ENCODE peak calls at places on chromosomes 4 and X, in ten cellular contexts. D, A, R, S, F, I, H, X, T and K are unnamed samples.

GRCh38 chrX:68599256-68600152 is 48.0 kb upstream of the STARD8 start:
- DNase-seq in D (no peak), A (peak), R (no peak), S (peak), F (peak), I (peak), H (no peak), X (no peak), T (no peak), K (peak)

GRCh38 chr4:2247128-2248043 is 5.5 kb upstream of the HAUS3 start:
- DNase-seq in D (peak), A (no peak), R (no peak), S (no peak), F (no peak), I (no peak), H (no peak), X (no peak), T (peak), K (no peak)

GRCh38 chrX:56728752-56729151 is 291 bp upstream of the NBDY start:
- DNase-seq in D (peak), A (no peak), R (no peak), S (peak), F (peak), I (peak), H (no peak), X (peak), T (no peak), K (peak)

GRCh38 chrX:110402091-110402854 is 43.6 kb downstream of the RTL9 start:
- DNase-seq in D (no peak), A (no peak), R (peak), S (no peak), F (no peak), I (peak), H (no peak), X (no peak), T (no peak), K (peak)

GRCh38 chr4:8046925-8047541 is 107.4 kb upstream of the AFAP1 start:
- DNase-seq in D (no peak), A (no peak), R (no peak), S (peak), F (no peak), I (no peak), H (no peak), X (no peak), T (no peak), K (no peak)

GRCh38 chr4:177907736-177908424 is 465.6 kb upstream of the AGA start:
- DNase-seq in D (no peak), A (no peak), R (no peak), S (no peak), F (no peak), I (no peak), H (no peak), X (no peak), T (no peak), K (no peak)

GRCh38 chr4:186244835-186245234 is 17.5 kb downstream of the KLKB1 start:
- DNase-seq in D (no peak), A (no peak), R (no peak), S (no peak), F (no peak), I (no peak), H (no peak), X (no peak), T (no peak), K (no peak)

GRCh38 chrX:46649421-46650260 is 76.1 kb downstream of the CHST7 start:
- DNase-seq in D (no peak), A (peak), R (no peak), S (no peak), F (no peak), I (no peak), H (peak), X (no peak), T (no peak), K (no peak)

GRCh38 chr4:140138428-140138827 is 15.6 kb downstream of the MAML3 start:
- DNase-seq in D (no peak), A (no peak), R (no peak), S (no peak), F (no peak), I (peak), H (no peak), X (no peak), T (no peak), K (no peak)

GRCh38 chrX:129759576-129760061 is 20.1 kb upstream of the SASH3 start:
- DNase-seq in D (no peak), A (no peak), R (no peak), S (peak), F (no peak), I (peak), H (no peak), X (peak), T (no peak), K (peak)

GRCh38 chrX:16931855-16932254 is 14.6 kb upstream of the REPS2 start:
- DNase-seq in D (no peak), A (no peak), R (no peak), S (no peak), F (no peak), I (no peak), H (no peak), X (no peak), T (no peak), K (no peak)